ENCODE peak calls at places on chromosomes 12 and 14, in nine cellular contexts. F is NCI-H1092 treated with DMSO at 0.1 percent for 48 hours; S is stimulated activated CD8-positive, alpha-beta memory T cell treated with anti-CD3 and anti-CD28 coated beads, Interleukin-2, amount 100 ng/mL, for 1 hour; J is psoas muscle; O is mucosa of descending colon; U is T-cell; N is NCI-H2029 treated with DMSO at 0.1 percent for 48 hours; R is H7; V is effector memory CD4-positive, alpha-beta T cell. W is an unnamed sample.

GRCh38 chr14:65095633-65096205 is 6.6 kb downstream of the MAX start:
- DNase-seq in F (no peak), S (no peak), J (peak), O (no peak), U (no peak), N (no peak), R (no peak), V (no peak), W (peak)

GRCh38 chr14:69300601-69301221 is 40.8 kb downstream of the GALNT16 start:
- DNase-seq in F (no peak), S (no peak), J (no peak), O (no peak), U (no peak), N (no peak), R (no peak), V (no peak), W (no peak)

GRCh38 chr12:104504151-104504550 is 47.4 kb downstream of the CHST11 start:
- DNase-seq in F (no peak), S (no peak), J (no peak), O (no peak), U (no peak), N (no peak), R (no peak), V (no peak), W (no peak)

GRCh38 chr12:42756841-42757661 is 167.5 kb upstream of the PRICKLE1 start:
- DNase-seq in F (no peak), S (no peak), J (no peak), O (no peak), U (no peak), N (no peak), R (peak), V (no peak), W (peak)

GRCh38 chr14:101077511-101078074 is 174.1 kb upstream of the RTL1 start:
- DNase-seq in F (peak), S (no peak), J (no peak), O (no peak), U (no peak), N (no peak), R (peak), V (no peak), W (peak)

GRCh38 chr12:18576104-18576622 is 161.6 kb downstream of the PLCZ1 start:
- DNase-seq in F (no peak), S (no peak), J (no peak), O (no peak), U (no peak), N (no peak), R (no peak), V (no peak), W (peak)

GRCh38 chr14:78586681-78587080 is 416.5 kb downstream of the NRXN3 start:
- DNase-seq in F (no peak), S (no peak), J (no peak), O (no peak), U (no peak), N (no peak), R (no peak), V (no peak), W (no peak)

GRCh38 chr12:89565002-89565401 is 39.2 kb upstream of the POC1B start:
- DNase-seq in F (no peak), S (no peak), J (no peak), O (no peak), U (no peak), N (no peak), R (no peak), V (no peak), W (no peak)

GRCh38 chr12:26373606-26374495 is 178.5 kb downstream of the SSPN start:
- DNase-seq in F (no peak), S (no peak), J (no peak), O (no peak), U (no peak), N (no peak), R (no peak), V (no peak), W (no peak)

GRCh38 chr12:70400124-70400523 is 34.0 kb downstream of the KCNMB4 start:
- DNase-seq in F (no peak), S (no peak), J (no peak), O (no peak), U (no peak), N (no peak), R (no peak), V (no peak), W (no peak)

GRCh38 chr12:47860279-47860841 is 40.7 kb upstream of the HDAC7 start:
- DNase-seq in F (no peak), S (no peak), J (no peak), O (no peak), U (no peak), N (no peak), R (no peak), V (no peak), W (no peak)

GRCh38 chr14:92263681-92264080 is 59.3 kb upstream of the SLC24A4 start:
- DNase-seq in F (no peak), S (no peak), J (no peak), O (no peak), U (no peak), N (no peak), R (no peak), V (no peak), W (peak)

GRCh38 chr12:46572644-46573630 is 200.4 kb upstream of the SLC38A2 start:
- DNase-seq in F (no peak), S (no peak), J (no peak), O (no peak), U (no peak), N (no peak), R (no peak), V (no peak), W (no peak)

GRCh38 chr12:52206309-52207040 is 14.7 kb upstream of the KRT80 start:
- DNase-seq in F (no peak), S (no peak), J (no peak), O (peak), U (no peak), N (no peak), R (peak), V (no peak), W (no peak)

GRCh38 chr12:23534196-23534595 is 415.3 kb downstream of the SOX5 start:
- DNase-seq in F (no peak), S (no peak), J (no peak), O (no peak), U (no peak), N (no peak), R (no peak), V (no peak), W (no peak)

GRCh38 chr14:90300649-90301048 is 31.1 kb downstream of the NRDE2 start:
- DNase-seq in F (no peak), S (no peak), J (no peak), O (no peak), U (no peak), N (no peak), R (no peak), V (no peak), W (no peak)

GRCh38 chr12:93741741-93742085 is 64.5 kb downstream of the CRADD start:
- DNase-seq in F (no peak), S (no peak), J (no peak), O (no peak), U (no peak), N (no peak), R (peak), V (no peak), W (no peak)

GRCh38 chr12:130362060-130362459 is 24.4 kb downstream of the PIWIL1 start:
- DNase-seq in F (no peak), S (no peak), J (no peak), O (no peak), U (no peak), N (no peak), R (no peak), V (no peak), W (no peak)

GRCh38 chr12:46439793-46440511 is 67.4 kb upstream of the SLC38A2 start:
- DNase-seq in F (no peak), S (no peak), J (no peak), O (no peak), U (no peak), N (no peak), R (no peak), V (no peak), W (no peak)

GRCh38 chr14:90193925-90194324 is 62.4 kb upstream of the PSMC1 start:
- DNase-seq in F (no peak), S (no peak), J (no peak), O (no peak), U (no peak), N (no peak), R (peak), V (no peak), W (no peak)

GRCh38 chr14:63986789-63987533 is 134.2 kb downstream of the SYNE2 start:
- DNase-seq in F (no peak), S (no peak), J (no peak), O (peak), U (no peak), N (no peak), R (no peak), V (no peak), W (peak)

GRCh38 chr14:102508774-102509743 is 517 bp downstream of the ANKRD9 start:
- DNase-seq in F (no peak), S (no peak), J (peak), O (peak), U (no peak), N (no peak), R (peak), V (peak), W (peak)

W was measured in astrocyte of the hippocampus.